ENCODE peak calls at places on chromosome 7, in four cellular contexts. E, M, T and D are unnamed samples.

GRCh38 chr7:98168181-98168903 is 42.9 kb upstream of the BHLHA15 start:
- DNase-seq in T (peak; percentile 81), E (peak; percentile 91), M (peak; percentile 88), D (no peak)

GRCh38 chr7:92292981-92293380 is 47.2 kb downstream of the ANKIB1 start:
- DNase-seq in M (no peak), T (no peak), E (no peak), D (no peak)

GRCh38 chr7:90411510-90411909 is 8.2 kb downstream of the CLDN12 start:
- DNase-seq in T (no peak), M (no peak), E (no peak), D (no peak)

GRCh38 chr7:47458057-47458456 is 123.9 kb downstream of the TNS3 start:
- DNase-seq in M (no peak), T (no peak), E (peak; percentile 34), D (peak; percentile 76)

GRCh38 chr7:51162724-51163329 is 153.8 kb downstream of the COBL start:
- DNase-seq in E (peak; percentile 61), T (peak; percentile 90), M (peak; percentile 91), D (peak; percentile 66)

GRCh38 chr7:73707045-73707631 is 12.3 kb downstream of the STX1A start:
- DNase-seq in T (no peak), E (no peak), M (no peak), D (no peak)

GRCh38 chr7:34066968-34067367 is 161.6 kb downstream of the BMPER start:
- DNase-seq in T (no peak), E (no peak), M (no peak), D (no peak)

GRCh38 chr7:45259966-45260646 is 102.5 kb downstream of the RAMP3 start:
- DNase-seq in T (peak; percentile 66), E (peak; percentile 58), M (peak; percentile 53), D (peak; percentile 27)

GRCh38 chr7:38000272-38000671 is 79.8 kb downstream of the EPDR1 start:
- DNase-seq in M (no peak), E (no peak), T (no peak), D (no peak)

GRCh38 chr7:23106801-23107713 is 1.5 kb downstream of the KLHL7 start:
- DNase-seq in M (peak; percentile 16), T (peak; percentile 12), E (no peak), D (no peak)

GRCh38 chr7:99997545-99998137 is 17.8 kb upstream of the ZKSCAN1 start:
- DNase-seq in M (peak; percentile 59), E (no peak), T (peak; percentile 30), D (no peak)

GRCh38 chr7:68434857-68435256 is 1163.4 kb upstream of the AUTS2 start:
- DNase-seq in M (no peak), E (no peak), T (peak; percentile 57), D (no peak)

GRCh38 chr7:68250143-68250542 is 1253.5 kb downstream of the TYW1 start:
- DNase-seq in T (no peak), M (no peak), E (no peak), D (no peak)

GRCh38 chr7:25851332-25852248 is 300.4 kb upstream of the NFE2L3 start:
- DNase-seq in T (peak; percentile 90), M (peak; percentile 94), E (peak; percentile 69), D (peak; percentile 89)

GRCh38 chr7:143265017-143265693 is 1.9 kb downstream of the GSTK1 start:
- DNase-seq in M (no peak), T (no peak), E (no peak), D (no peak)

GRCh38 chr7:129433823-129434171 is 435 bp upstream of the STRIP2 start:
- DNase-seq in T (no peak), E (no peak), M (peak; percentile 66), D (no peak)